ENCODE peak calls at places on chromosome 18, in six cellular contexts. D is endodermal cell; Y is HepG2; C is astrocyte of the spinal cord; L is GM10248; P is activated CD8-positive, alpha-beta T cell treated with anti-CD3 and anti-CD28 coated beads for 36 hours. J is an unnamed sample.

GRCh38 chr18:8124232-8125146 is 484.7 kb upstream of the RAB12 start:
- DNase-seq in C (no peak), P (no peak), D (no peak), Y (no peak), L (no peak), J (no peak)

GRCh38 chr18:29174891-29175290 is 998.0 kb upstream of the CDH2 start:
- DNase-seq in Y (no peak), C (no peak), L (no peak), P (no peak), D (no peak), J (no peak)

GRCh38 chr18:9683418-9684396 is 24.4 kb upstream of the RAB31 start:
- DNase-seq in P (no peak), Y (peak), C (peak), L (no peak), D (peak), J (no peak)

GRCh38 chr18:61398961-61399632 is 65.9 kb downstream of the CDH20 start:
- DNase-seq in C (peak), Y (no peak), L (no peak), D (no peak), P (no peak), J (no peak)

GRCh38 chr18:35971661-35972196 is 750 bp upstream of the RMP24 start:
- DNase-seq in Y (peak), C (no peak), D (no peak), L (no peak), P (no peak), J (no peak)

GRCh38 chr18:48803518-48803917 is 147.2 kb downstream of the SMAD7 start:
- DNase-seq in Y (no peak), L (no peak), D (peak), P (no peak), C (no peak), J (no peak)

GRCh38 chr18:10850216-10850615 is 299.2 kb downstream of the PIEZO2 start:
- DNase-seq in L (no peak), P (no peak), D (no peak), Y (no peak), C (no peak), J (no peak)

GRCh38 chr18:5970032-5970431 is 74.7 kb upstream of the TMEM200C start:
- DNase-seq in D (peak), Y (peak), C (no peak), L (no peak), P (peak), J (no peak)

GRCh38 chr18:58058720-58059119 is 14.7 kb downstream of the NEDD4L start:
- DNase-seq in L (no peak), Y (peak), P (no peak), D (no peak), C (no peak), J (no peak)

GRCh38 chr18:10374195-10374594 is 80.2 kb upstream of the APCDD1 start:
- DNase-seq in P (no peak), Y (no peak), D (no peak), L (no peak), C (no peak), J (no peak)

GRCh38 chr18:58505181-58505580 is 123.7 kb downstream of the ALPK2 start:
- DNase-seq in D (no peak), Y (no peak), P (peak), L (peak), C (no peak), J (no peak)

GRCh38 chr18:32299489-32299888 is 109.7 kb downstream of the MEP1B start:
- DNase-seq in C (no peak), Y (no peak), L (no peak), D (no peak), P (no peak), J (no peak)

GRCh38 chr18:72965616-72966015 is 97.8 kb upstream of the NETO1 start:
- DNase-seq in Y (no peak), C (no peak), D (no peak), L (no peak), P (no peak), J (no peak)

GRCh38 chr18:78976697-78977626 is 2.7 kb upstream of the SALL3 start:
- DNase-seq in D (peak), Y (no peak), P (no peak), C (no peak), L (peak), J (no peak)

GRCh38 chr18:48167901-48168300 is 237.4 kb upstream of the SMAD2 start:
- DNase-seq in C (no peak), P (no peak), D (no peak), Y (peak), L (no peak), J (no peak)

GRCh38 chr18:23397907-23398306 is 55.2 kb upstream of the RIOK3 start:
- DNase-seq in Y (no peak), P (peak), C (no peak), L (no peak), D (no peak), J (no peak)

GRCh38 chr18:50638623-50639398 is 78.9 kb downstream of the MAPK4 start:
- DNase-seq in L (no peak), Y (no peak), C (no peak), D (peak), P (no peak), J (no peak)

GRCh38 chr18:79507076-79507545 is 111.4 kb downstream of the NFATC1 start:
- DNase-seq in C (peak), D (peak), L (no peak), P (peak), Y (no peak), J (no peak)

GRCh38 chr18:46250812-46251173 is 146.6 kb downstream of the HAUS1 start:
- DNase-seq in L (no peak), Y (no peak), P (no peak), D (no peak), C (no peak), J (no peak)

GRCh38 chr18:35507623-35508022 is 9.9 kb upstream of the INO80C start:
- DNase-seq in L (no peak), Y (peak), C (no peak), P (no peak), D (peak), J (no peak)

GRCh38 chr18:78145096-78145495 is 834.5 kb upstream of the SALL3 start:
- DNase-seq in D (no peak), C (no peak), Y (no peak), L (no peak), P (no peak), J (no peak)

GRCh38 chr18:36441872-36442271 is 144.4 kb downstream of the FHOD3 start:
- DNase-seq in D (no peak), P (no peak), L (no peak), Y (no peak), C (peak), J (no peak)

GRCh38 chr18:79068299-79068945 is 772 bp upstream of the ATP9B start:
- DNase-seq in L (peak), Y (no peak), P (peak), D (no peak), C (peak), J (no peak)

GRCh38 chr18:9516437-9517064 is 41.2 kb downstream of the RALBP1 start:
- DNase-seq in D (no peak), L (peak), Y (peak), P (peak), C (peak), J (peak)

GRCh38 chr18:40782731-40783130 is 1172.3 kb upstream of the PIK3C3 start:
- DNase-seq in C (no peak), Y (no peak), D (no peak), L (no peak), P (no peak), J (no peak)

GRCh38 chr18:51654441-51655326 is 457.2 kb upstream of the MEX3C start:
- DNase-seq in C (no peak), D (peak), L (peak), P (no peak), Y (no peak), J (peak)

GRCh38 chr18:4181882-4182568 is 273.1 kb downstream of the DLGAP1 start:
- DNase-seq in L (no peak), Y (peak), P (no peak), D (peak), C (no peak), J (no peak)
- TF ChIP-seq CTCF in L (no peak), Y (peak), P (no peak), D (peak), C (no peak), J (no peak)

DNA sequence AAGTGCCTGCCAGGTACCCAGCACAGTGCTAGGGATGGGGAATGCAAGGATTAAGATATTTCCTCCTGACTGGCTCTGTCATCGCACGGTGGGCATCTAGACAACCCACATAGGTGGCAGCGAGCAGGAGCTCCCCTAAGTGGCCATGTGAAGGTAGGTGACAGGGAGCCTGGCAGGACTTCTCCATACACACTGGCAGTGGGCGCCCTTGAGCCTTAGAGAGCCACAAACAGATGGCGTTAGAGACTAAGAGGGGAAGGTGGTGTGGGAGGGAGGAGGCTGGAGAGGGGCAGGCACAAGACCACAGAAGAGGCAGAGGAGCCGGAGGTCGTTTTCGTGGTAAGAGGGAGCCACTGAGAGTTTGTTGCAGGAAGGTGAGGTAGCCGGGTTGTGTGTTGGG is 15.2 kb downstream of the PRELID3A start:
- DNase-seq in Y (peak), P (peak), C (no peak), D (peak), L (no peak), J (no peak)
- TF ChIP-seq CTCF in Y (peak), P (no peak), C (peak), D (peak), L (peak), J (peak)

DNA sequence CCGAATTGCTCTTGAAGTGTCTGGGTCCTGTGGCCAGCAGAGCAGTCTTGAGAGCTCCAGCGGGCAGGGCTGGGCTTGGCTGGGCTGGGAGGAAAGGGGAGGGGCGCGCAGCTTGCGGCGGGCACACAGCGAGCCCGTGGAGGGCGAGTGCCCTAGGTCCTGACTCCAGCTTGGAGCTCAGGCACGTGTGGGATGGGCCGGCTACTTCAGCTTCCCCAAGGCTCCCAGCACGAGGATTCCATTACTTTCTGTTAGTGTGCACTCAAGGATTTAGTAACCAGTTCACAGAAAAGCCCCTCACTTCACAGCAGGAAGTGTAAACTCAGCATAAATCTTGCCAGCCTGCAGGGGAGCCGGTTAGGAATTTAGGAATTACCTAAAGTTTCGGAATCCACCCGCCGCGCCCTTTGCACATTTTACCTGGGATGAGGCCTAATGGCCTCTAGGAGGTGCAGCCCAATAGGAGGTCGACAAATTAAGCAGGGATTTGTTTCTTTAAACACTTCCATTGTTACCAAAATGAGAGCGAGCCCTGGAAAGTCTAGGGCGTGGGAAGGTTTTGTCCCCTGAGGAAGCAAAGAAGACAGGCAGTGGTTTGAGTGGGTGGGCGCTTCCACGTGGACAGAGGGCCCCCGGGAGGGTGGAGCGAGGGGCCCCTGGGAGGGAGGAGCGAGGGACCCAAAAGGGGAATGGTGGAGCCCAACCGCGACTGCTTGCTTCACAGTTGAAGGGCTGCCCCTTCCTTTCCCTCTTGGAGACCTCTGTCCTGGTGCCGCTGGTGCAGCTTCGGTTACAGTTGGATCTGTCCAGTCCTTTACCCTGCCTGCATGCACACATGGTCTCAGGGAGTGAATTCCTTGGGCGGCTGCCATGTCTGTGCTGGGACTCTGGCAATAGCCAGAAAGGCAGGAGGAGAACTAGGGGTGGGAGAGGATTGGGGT is 93.3 kb downstream of the CTAGE1 start:
- DNase-seq in C (peak), L (no peak), P (peak), D (peak), Y (no peak), J (no peak)
- TF ChIP-seq CTCF in C (peak), L (no peak), P (no peak), D (peak), Y (no peak), J (no peak)

GRCh38 chr18:76771132-76771824 is 51.1 kb upstream of the ZNF236 start:
- DNase-seq in C (no peak), Y (peak), P (no peak), D (no peak), L (no peak), J (no peak)

GRCh38 chr18:76767954-76768353 is 54.4 kb upstream of the ZNF236 start:
- DNase-seq in D (no peak), C (no peak), P (no peak), Y (no peak), L (no peak), J (no peak)

GRCh38 chr18:76764296-76764901 is 58.0 kb upstream of the ZNF236 start:
- DNase-seq in P (no peak), C (no peak), D (no peak), Y (no peak), L (no peak), J (no peak)

GRCh38 chr18:76766429-76766828 is 55.9 kb upstream of the ZNF236 start:
- DNase-seq in D (no peak), L (no peak), Y (no peak), C (no peak), P (no peak), J (no peak)

GRCh38 chr18:76765649-76766048 is 56.7 kb upstream of the ZNF236 start:
- DNase-seq in P (no peak), L (no peak), D (no peak), Y (no peak), C (peak), J (no peak)
- TF ChIP-seq CTCF in P (no peak), L (no peak), D (no peak), Y (no peak), C (no peak), J (no peak)

GRCh38 chr18:56789889-56790180 is 138.7 kb downstream of the WDR7 start:
- DNase-seq in C (no peak), Y (no peak), L (no peak), P (no peak), D (no peak), J (no peak)
- TF ChIP-seq CTCF in C (no peak), Y (no peak), L (no peak), P (peak), D (peak), J (no peak)

DNA sequence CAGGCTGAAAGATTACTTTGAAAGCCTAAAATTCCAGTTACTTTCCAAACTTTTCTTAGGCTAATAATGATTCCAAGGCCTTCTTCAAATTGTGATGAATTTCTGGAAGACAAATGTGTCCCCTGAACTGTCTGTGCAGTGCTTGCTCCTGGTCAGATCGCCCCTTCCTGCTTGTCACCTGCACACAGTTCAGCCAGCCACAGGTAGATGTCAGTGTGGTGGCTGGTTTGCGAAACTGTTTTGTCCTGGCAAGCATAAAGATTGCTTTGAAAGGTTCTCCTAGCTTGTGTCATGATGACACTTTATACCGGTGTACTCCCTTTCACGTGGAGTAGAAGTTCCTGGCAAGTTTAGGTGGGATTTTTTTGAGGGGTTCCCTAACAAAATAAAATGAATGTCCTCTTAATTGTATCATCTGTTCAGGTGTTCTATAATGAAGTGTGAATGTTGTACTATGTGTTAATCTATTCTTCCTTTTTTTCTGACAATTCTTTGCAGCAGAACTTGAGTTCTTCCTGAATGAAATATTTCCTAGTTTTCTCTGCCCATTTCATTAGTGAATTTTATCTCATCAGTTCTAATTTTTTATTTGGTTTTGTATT is 298.8 kb downstream of the ZNF407 start:
- DNase-seq in P (peak), C (peak), Y (peak), D (peak), L (peak), J (peak)
- TF ChIP-seq CTCF in P (peak), C (peak), Y (peak), D (peak), L (peak), J (peak)

DNA sequence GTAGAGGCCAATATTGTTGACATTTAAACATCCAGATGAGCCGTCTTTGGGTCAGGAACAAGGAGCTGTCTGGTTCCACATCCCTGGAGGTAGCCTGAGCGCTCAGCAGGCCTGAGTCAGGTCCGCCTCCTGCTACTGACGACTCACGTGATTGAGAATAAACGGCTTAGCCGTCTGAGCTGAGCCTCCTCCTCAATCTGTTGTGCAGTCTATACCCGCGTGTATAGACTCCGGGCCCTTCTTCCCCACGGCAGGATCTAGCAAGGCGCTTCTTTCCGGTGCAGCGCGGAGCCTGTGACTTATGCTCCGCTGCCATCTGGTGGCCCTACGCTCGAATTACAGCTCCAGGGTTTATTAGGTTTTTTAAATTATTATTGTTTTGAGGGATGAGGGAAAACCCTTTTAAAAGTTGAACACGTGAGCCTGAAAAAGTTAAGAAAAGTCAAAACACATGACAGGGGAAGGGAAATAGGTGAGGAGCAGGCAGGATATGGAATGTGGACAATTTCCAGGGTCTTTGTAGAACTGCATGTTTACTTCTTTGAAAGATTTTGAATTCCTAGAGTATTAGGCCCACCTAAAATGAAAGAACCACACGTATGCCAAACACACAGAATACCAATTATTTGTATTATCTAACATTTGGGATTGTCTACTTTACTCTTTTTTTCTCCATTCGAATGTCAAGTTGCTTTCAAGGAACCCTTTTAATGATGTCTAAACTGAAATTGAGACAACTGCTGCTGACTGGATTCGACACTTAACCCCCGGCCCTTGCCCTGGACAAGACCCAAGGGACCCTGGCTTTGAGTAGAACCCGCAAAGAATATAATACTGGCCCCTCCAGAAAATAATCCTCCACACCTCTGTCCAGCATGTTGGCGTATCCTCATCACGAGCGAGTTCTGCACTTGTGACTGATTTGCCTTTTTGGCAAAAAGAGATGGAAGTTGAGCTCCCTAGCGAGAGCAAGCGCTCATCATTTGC is 112.4 kb upstream of the ZNF236 start:
- DNase-seq in Y (peak), L (peak), P (peak), D (peak), C (peak), J (peak)
- TF ChIP-seq CTCF in Y (peak), L (peak), P (peak), D (peak), C (peak), J (peak)

GRCh38 chr18:74290831-74291770 is 662 bp downstream of the CYB5A start:
- DNase-seq in L (peak), Y (peak), D (peak), P (peak), C (no peak), J (peak)
- TF ChIP-seq CTCF in L (no peak), Y (peak), D (peak), P (no peak), C (no peak), J (no peak)

DNA sequence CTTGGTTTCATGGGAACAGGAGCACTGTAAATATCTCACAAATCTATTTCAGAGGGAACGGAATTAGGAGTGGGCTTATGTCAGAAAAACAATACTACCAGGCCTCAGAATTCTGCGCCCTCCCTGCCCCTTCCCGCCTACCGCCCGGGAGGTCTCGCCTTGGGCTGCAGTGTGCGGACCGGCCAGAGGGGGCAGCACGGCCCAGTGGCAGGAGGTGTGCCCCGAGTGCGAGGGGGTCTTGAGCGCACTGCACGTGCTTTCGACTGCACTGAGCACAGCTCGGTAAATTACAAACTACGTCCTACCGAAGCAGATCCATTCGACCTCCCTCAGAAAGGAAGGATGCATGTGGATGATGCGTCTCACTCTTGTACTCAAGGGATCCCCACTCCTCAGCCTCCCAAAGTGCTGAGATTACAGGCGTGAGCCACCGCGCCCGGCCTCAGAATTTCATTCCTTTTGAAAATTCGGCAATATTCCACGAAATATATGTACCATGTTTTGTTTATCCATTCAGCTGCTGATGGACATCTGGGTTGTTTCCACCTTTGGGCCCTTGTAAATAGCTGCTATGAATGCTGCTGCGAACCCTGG is 297.0 kb downstream of the BCL2 start:
- DNase-seq in P (peak), Y (no peak), L (no peak), D (peak), C (no peak), J (no peak)
- TF ChIP-seq CTCF in P (peak), Y (peak), L (peak), D (peak), C (peak), J (no peak)

J was measured in GM13976.